ENCODE peak calls at places on chromosomes 6 and 20, in five cellular contexts. U, E, T, S and Q are unnamed samples.

GRCh38 chr6:20182926-20183521 is 29.2 kb downstream of the MBOAT1 start:
- DNase-seq in S (no peak), T (no peak), E (no peak), U (no peak), Q (no peak)

GRCh38 chr6:40796280-40797223 is 209.4 kb upstream of the LRFN2 start:
- DNase-seq in S (no peak), E (no peak), U (no peak), T (peak; percentile 17), Q (no peak)

GRCh38 chr6:68391953-68392352 is 243.1 kb upstream of the ADGRB3 start:
- DNase-seq in T (no peak), S (no peak), E (no peak), U (no peak), Q (no peak)

GRCh38 chr6:37454420-37455125 is 21.6 kb downstream of the CMTR1 start:
- DNase-seq in S (no peak), T (no peak), U (no peak), E (no peak), Q (no peak)

GRCh38 chr6:116536216-116536621 is 9.3 kb downstream of the TRAPPC3L start:
- DNase-seq in S (peak; percentile 18), T (peak; percentile 70), U (no peak), E (peak; percentile 78), Q (peak; percentile 26)

GRCh38 chr6:40398810-40399477 is 188.2 kb downstream of the LRFN2 start:
- DNase-seq in E (no peak), S (no peak), U (peak; percentile 25), T (no peak), Q (no peak)

GRCh38 chr20:25050501-25051350 is 7.2 kb downstream of the ACSS1 start:
- DNase-seq in T (no peak), S (no peak), U (no peak), E (no peak), Q (no peak)

GRCh38 chr6:11445146-11445545 is 92.4 kb upstream of the TMEM170B start:
- DNase-seq in S (no peak), T (no peak), E (no peak), U (no peak), Q (no peak)

GRCh38 chr6:28351493-28351925 is 1.8 kb downstream of the ZKSCAN3 start:
- DNase-seq in E (no peak), U (no peak), T (no peak), S (no peak), Q (no peak)

GRCh38 chr6:56484669-56485068 is 158.0 kb downstream of the DST start:
- DNase-seq in T (peak; percentile 11), S (no peak), E (peak; percentile 2), U (no peak), Q (no peak)

GRCh38 chr20:2032168-2032567 is 38.3 kb upstream of the PDYN start:
- DNase-seq in S (no peak), U (no peak), E (no peak), T (no peak), Q (peak; percentile 66)

GRCh38 chr20:15022921-15023320 is 685.5 kb upstream of the FLRT3 start:
- DNase-seq in S (no peak), T (no peak), E (no peak), U (no peak), Q (no peak)

GRCh38 chr20:24694157-24694726 is 224.8 kb downstream of the SYNDIG1 start:
- DNase-seq in E (no peak), U (no peak), T (no peak), S (no peak), Q (no peak)

GRCh38 chr6:46849361-46849690 is 56.1 kb downstream of the MEP1A start:
- DNase-seq in S (no peak), U (no peak), T (no peak), E (no peak), Q (no peak)

GRCh38 chr20:63829943-63830820 is 882 bp downstream of the ZBTB46 start:
- DNase-seq in U (no peak), E (no peak), T (peak; percentile 33), S (peak; percentile 83), Q (no peak)

GRCh38 chr6:158744986-158745430 is 74.2 kb downstream of the EZR start:
- DNase-seq in S (no peak), E (no peak), U (no peak), T (no peak), Q (no peak)

GRCh38 chr6:134822920-134823430 is 126.9 kb downstream of the ALDH8A1 start:
- DNase-seq in E (peak; percentile 78), S (peak; percentile 73), T (peak; percentile 88), U (peak; percentile 71), Q (peak; percentile 82)

GRCh38 chr6:46347669-46348068 is 143.6 kb downstream of the RCAN2 start:
- DNase-seq in E (no peak), S (no peak), T (no peak), U (no peak), Q (no peak)